ENCODE peak calls at places on chromosomes 16 and 17, in ten cellular contexts. T is colonic mucosa; S is neural progenitor cell; F is SJSA1; G is Karpas-422; B is CD8-positive, alpha-beta T cell; O is PC-3; Y is pancreas; X is ovary; L is right lobe of liver. V is an unnamed sample. For H3K4me1, the result is how much of the 10 kb centered on the place peaks cover.

GRCh38 chr17:31424944-31425582 is 33.6 kb downstream of the RAB11FIP4 start:
- DNase-seq in T (no peak), S (peak), F (no peak), G (no peak), B (no peak), O (no peak), Y (no peak), X (no peak), L (peak), V (peak)

GRCh38 chr17:58303981-58304734 is 23.4 kb upstream of the MPO start:
- DNase-seq in T (peak), S (peak), F (peak), G (peak), B (peak), O (peak), Y (peak), X (no peak), L (peak), V (peak)

GRCh38 chr17:42937712-42938596 is 26.3 kb downstream of the AARSD1 start:
- DNase-seq in T (peak), S (peak), F (peak), G (peak), B (peak), O (peak), Y (no peak), X (peak), L (no peak), V (peak)

GRCh38 chr16:82481455-82481854 is 145.3 kb upstream of the CDH13 start:
- DNase-seq in T (no peak), S (no peak), F (peak), G (no peak), B (no peak), O (no peak), Y (no peak), X (no peak), L (no peak), V (no peak)

GRCh38 chr17:58341861-58342475 is 10.0 kb downstream of the SUPT4H1 start:
- DNase-seq in T (no peak), S (no peak), F (no peak), G (no peak), B (no peak), O (no peak), Y (peak), X (no peak), L (no peak), V (no peak)

GRCh38 chr17:58918879-58919278 is 163.2 kb downstream of the PPM1E start:
- DNase-seq in T (no peak), S (no peak), F (no peak), G (no peak), B (no peak), O (no peak), Y (no peak), X (no peak), L (no peak), V (no peak)

GRCh38 chr17:58694826-58695225 is 2.4 kb downstream of the RAD51C start:
- DNase-seq in T (no peak), S (no peak), F (no peak), G (no peak), B (no peak), O (no peak), Y (no peak), X (no peak), L (no peak), V (no peak)

GRCh38 chr16:86018487-86018886 is 119.5 kb downstream of the IRF8 start:
- DNase-seq in T (peak), S (no peak), F (no peak), G (peak), B (no peak), O (no peak), Y (no peak), X (no peak), L (no peak), V (peak)

GRCh38 chr17:21297026-21297520 is 12.6 kb downstream of the MAP2K3 start:
- DNase-seq in T (no peak), S (no peak), F (no peak), G (no peak), B (no peak), O (no peak), Y (peak), X (no peak), L (no peak), V (no peak)

GRCh38 chr17:48368352-48368751 is 61.7 kb downstream of the SKAP1 start:
- DNase-seq in T (no peak), S (no peak), F (no peak), G (no peak), B (no peak), O (no peak), Y (no peak), X (no peak), L (no peak), V (no peak)

GRCh38 chr17:48878920-48879898 is 13.4 kb upstream of the ATP5MC1 start:
- DNase-seq in T (peak), S (peak), F (peak), G (peak), B (peak), O (peak), Y (no peak), X (no peak), L (no peak), V (peak)

GRCh38 chr17:48317732-48318131 is 112.3 kb downstream of the SKAP1 start:
- DNase-seq in T (no peak), S (no peak), F (no peak), G (no peak), B (no peak), O (no peak), Y (no peak), X (no peak), L (no peak), V (no peak)

GRCh38 chr17:19278729-19279128 is 41.6 kb downstream of the EPN2 start:
- DNase-seq in T (no peak), S (no peak), F (no peak), G (no peak), B (no peak), O (no peak), Y (no peak), X (no peak), L (no peak), V (no peak)
- H3K27ac ChIP-seq in T (no peak), S (no peak), F (no peak), G (no peak), B (no peak), O (no peak), Y (no peak), X (no peak), L (no peak), V (no peak)

DNA sequence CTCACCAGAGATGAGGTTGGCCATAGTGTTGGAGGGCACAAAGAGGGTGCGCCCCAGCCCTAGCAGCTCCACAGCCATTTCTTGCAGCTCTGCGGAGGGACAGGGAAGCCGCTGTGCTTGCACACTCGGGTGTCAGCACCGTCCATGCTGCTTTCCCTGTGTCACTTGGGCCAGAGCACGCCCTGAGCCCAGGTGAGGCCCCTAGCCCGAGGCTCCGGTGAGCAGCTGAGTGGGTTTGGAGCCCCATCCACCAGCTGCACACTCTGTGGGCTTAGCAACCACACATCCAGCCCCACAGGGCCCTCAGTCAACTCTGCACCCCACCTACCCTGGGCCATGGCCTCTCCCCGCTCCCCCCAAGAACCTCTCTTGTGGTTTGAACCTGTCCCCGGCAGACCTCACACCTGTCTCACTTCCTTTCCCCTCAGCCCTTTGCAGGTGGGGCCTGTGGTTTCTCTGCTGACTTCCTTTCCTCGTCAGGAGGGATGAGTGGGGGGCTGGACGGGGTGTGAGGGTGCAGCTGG is 20.7 kb downstream of the TMEM235 start:
- DNase-seq in T (peak), S (no peak), F (no peak), G (peak), B (peak), O (no peak), Y (peak), X (no peak), L (no peak), V (peak)
- H3K4me1 ChIP-seq in T (under half), S (under half), F (under half), G (under half), B (half or more), O (under half), Y (under half), X (under half), L (under half), V (under half)

GRCh38 chr17:81386646-81387234 is 8.5 kb upstream of the BAHCC1 start:
- DNase-seq in T (no peak), S (peak), F (no peak), G (no peak), B (no peak), O (no peak), Y (peak), X (peak), L (no peak), V (no peak)

GRCh38 chr17:81383504-81384421 is 11.5 kb upstream of the BAHCC1 start:
- DNase-seq in T (no peak), S (no peak), F (no peak), G (peak), B (no peak), O (no peak), Y (peak), X (peak), L (no peak), V (no peak)

GRCh38 chr17:81384929-81385319 is 10.3 kb upstream of the BAHCC1 start:
- DNase-seq in T (no peak), S (no peak), F (no peak), G (no peak), B (no peak), O (no peak), Y (peak), X (peak), L (no peak), V (no peak)

GRCh38 chr17:81386141-81386645 is 9.1 kb upstream of the BAHCC1 start:
- DNase-seq in T (no peak), S (no peak), F (no peak), G (no peak), B (no peak), O (no peak), Y (no peak), X (no peak), L (no peak), V (no peak)

DNA sequence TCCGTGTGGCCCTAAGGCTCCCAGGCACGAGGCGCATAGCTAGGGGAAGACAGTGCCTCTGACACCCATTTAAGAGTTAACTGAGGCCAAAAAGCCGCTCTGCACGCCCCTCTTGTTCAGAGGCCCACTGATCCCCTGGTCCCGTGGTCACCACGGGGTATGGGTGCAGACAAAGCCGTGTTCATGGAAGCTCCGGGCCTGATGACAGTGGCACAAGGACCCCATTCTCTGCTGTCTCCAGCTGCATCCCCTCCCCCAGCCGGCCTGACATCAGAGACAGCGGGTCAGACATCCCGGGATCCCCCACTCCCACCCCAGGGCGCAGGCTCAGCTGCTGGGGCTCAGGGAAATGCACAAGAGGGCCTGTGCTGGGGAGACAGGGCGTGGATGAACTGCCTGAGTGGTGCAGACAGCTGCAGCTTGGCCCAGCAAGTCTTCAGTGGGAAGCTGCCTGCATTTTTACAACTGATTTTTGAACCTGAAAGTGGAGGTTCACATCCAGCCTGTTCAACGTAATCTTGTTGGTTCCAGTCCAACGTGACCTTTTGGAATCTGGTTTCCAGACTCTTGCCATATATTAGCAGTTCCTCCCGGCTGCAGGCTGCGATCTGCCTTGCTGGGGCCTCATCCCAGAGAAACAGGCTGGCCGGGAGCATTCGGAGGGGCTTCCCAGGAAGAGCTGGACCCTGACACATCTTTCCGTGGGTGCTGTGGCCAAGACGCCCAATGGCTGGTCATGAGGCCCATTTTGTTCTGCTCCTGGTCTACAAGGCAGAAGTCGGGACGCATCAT is 9.7 kb upstream of the BAHCC1 start:
- DNase-seq in T (no peak), S (no peak), F (no peak), G (no peak), B (no peak), O (no peak), Y (peak), X (peak), L (no peak), V (peak)
- H3K27ac ChIP-seq in T (peak), S (no peak), F (no peak), G (no peak), B (no peak), O (no peak), Y (peak), X (peak), L (peak), V (peak)

DNA sequence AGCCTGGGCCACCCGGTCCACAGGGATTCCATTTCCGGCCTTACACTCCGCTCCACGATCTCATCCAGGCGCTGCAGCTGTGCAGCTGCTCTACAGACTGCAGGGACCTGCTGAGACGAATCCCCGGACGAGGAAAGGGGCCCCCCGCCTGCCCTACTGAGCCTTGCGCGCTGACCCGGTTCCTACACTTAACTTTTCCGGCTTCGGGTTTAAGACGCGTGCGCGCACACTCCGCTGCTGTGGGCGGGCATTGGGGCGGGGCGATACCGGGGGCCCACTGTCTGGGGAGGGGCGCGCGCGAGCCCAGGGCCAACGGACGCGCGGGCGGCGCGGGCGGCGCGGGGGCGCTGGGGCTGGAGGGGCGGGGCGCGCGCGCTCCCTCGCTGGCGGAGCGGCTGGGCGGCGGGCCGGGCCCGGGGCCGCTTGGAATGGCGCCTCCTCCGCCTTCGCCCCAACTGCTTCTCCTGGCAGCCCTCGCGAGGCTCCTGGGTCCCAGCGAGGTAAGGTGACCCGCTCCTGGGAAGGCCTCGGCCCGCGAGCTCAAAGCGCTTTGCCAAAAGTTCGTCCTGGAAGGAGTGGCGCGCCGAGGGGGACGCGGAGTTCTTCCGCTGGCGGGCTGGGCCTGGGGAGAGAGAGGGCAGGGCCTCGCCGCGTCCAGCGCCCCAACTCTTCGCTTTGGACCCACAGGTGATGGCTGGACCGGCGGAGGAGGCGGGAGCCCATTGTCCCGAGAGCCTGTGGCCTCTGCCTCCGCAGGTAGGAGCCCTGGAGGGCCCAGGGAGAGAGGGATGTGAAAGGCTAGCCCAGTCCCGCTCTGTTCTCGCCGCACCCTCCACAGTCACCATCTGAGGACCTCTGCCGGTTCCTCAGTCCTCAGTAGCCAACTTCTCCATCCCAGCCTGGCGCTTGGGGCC is at the start of gene TP53I13:
- DNase-seq in T (peak), S (peak), F (peak), G (peak), B (peak), O (peak), Y (peak), X (peak), L (peak), V (peak)
- H3K4me1 ChIP-seq in T (under half), S (under half), F (under half), G (under half), B (under half), O (under half), Y (under half), X (under half), L (under half), V (under half)

DNA sequence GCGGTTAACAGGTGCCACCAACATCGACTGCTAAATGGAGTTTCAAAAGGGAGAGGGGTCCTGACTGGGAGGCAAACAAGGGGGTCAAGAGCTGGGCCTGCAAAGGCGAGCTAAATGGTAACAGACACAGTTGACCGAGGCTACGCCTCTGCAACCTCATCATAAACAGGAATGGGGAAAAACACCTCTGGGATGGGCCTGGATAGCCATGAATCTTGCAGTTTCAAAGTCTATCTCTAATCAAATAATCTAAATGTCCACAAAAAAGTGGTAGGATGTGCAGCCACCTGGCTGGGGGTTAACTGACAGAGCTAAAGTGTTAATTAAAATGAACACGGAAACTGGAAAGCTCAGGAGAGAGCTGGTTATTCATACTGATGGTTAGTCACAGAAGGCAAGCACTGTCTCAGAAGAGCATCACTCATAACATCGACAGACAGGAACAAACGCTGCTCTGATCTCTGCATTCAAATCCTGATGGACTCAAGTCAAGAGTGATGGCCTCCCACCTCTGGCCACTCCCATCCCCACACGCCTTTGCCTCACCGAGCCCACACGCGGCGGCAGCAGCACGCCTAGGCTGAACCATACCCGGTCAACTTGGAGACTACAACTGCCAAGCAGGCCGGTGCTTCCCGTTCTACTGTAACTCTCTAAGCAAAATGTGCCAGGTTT is 56.3 kb downstream of the CREBBP start:
- DNase-seq in T (no peak), S (no peak), F (peak), G (no peak), B (no peak), O (no peak), Y (no peak), X (no peak), L (no peak), V (no peak)
- H3K27ac ChIP-seq in T (no peak), S (no peak), F (peak), G (peak), B (no peak), O (no peak), Y (no peak), X (no peak), L (no peak), V (no peak)

DNA sequence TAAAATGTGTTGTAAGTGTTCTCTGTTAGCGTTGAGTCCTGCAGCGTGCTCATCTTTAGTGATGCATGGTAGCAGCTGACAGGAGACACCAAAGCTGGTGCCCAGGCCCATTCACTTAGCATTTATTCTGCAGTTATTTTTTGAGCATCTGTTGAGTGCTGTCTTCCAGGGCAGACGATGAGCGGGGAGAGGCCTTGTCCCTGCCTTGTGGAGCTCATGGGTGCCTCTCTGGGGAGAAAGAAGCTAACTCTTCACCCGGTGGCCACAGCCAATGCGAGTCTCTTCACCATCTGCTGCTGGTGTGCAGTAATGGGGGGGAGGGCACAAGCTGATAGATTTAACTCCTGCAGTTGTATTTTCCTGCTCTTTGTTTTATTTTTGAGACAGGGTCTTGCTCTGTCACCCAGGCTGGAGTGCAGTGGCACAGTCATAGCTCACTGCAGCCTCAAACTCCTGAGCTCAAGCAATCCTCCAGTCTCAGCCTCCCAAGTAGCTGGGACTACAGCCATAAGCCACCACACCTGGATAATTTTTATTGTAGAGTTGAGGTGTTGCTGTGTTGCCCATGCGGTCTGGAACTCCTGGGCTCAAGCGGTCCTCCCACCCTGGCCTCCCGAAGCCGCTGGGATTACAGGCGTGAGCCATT is 30.5 kb downstream of the GPT2 start:
- DNase-seq in T (no peak), S (no peak), F (no peak), G (peak), B (no peak), O (no peak), Y (peak), X (no peak), L (no peak), V (no peak)
- H3K4me1 ChIP-seq in T (under half), S (under half), F (under half), G (half or more), B (under half), O (under half), Y (under half), X (under half), L (under half), V (under half)

DNA sequence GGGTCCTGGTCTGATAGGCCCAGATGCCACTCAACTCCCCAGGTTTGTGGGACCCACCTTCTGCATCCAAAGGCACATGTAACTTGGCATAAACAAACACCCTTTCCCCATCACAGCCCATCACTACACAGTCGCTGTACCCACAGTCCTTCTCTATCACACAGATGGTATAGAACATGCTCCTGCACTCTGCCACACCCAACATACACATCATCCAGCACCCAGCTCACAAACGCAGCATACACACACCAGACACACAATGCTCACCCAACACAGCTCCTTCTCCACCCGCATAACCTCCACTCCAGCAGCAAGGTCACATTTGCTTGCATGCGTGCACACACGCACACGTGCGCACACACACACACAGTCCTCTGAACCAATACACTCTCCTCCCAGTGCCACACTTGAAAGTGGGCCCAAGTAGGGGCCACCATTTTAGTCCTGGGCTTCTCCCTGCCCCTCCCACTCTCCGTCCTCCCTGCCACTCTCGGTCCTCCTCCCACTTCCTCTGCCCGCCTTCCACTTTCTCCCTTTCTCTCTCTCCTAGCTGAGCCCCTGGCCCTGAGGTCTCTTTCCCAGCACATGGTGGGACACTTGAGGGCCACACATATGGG is 8.5 kb upstream of the TMEM92 start:
- DNase-seq in T (peak), S (no peak), F (no peak), G (no peak), B (no peak), O (no peak), Y (peak), X (peak), L (peak), V (no peak)
- H3K27ac ChIP-seq in T (no peak), S (no peak), F (no peak), G (no peak), B (no peak), O (no peak), Y (no peak), X (peak), L (no peak), V (no peak)

V was measured in small intestine.